ENCODE peak calls at places on chromosomes 13 and 19, in five cellular contexts. L is progenitor cell of endocrine pancreas, O is T follicular helper cell, D is choroid plexus epithelial cell, W is mesendoderm. C is an unnamed sample.

GRCh38 chr19:51548891-51549305 is 17.4 kb upstream of the SIGLEC6 start:
- DNase-seq in W (no peak), D (no peak), L (no peak), O (no peak), C (no peak)

GRCh38 chr13:53198017-53198416 is 169.4 kb downstream of the OLFM4 start:
- DNase-seq in O (no peak), D (no peak), W (peak; percentile 74), L (no peak), C (no peak)

GRCh38 chr19:33302175-33302973 is at the start of gene CEBPA:
- DNase-seq in W (peak; percentile 92), L (peak; percentile 81), O (peak; percentile 9), D (peak; percentile 75), C (peak; percentile 42)

GRCh38 chr19:52566588-52566987 is 3.5 kb upstream of the ZNF701 start:
- DNase-seq in O (no peak), L (no peak), W (peak; percentile 54), D (peak; percentile 71), C (no peak)

GRCh38 chr19:14072535-14073231 is at the start of gene MISP3:
- DNase-seq in D (peak; percentile 25), W (no peak), L (no peak), O (no peak), C (no peak)

GRCh38 chr19:16085115-16085514 is 8.8 kb downstream of the TPM4 start:
- DNase-seq in O (no peak), D (no peak), L (no peak), W (no peak), C (no peak)

GRCh38 chr13:60690607-60691006 is 293.6 kb downstream of the TDRD3 start:
- DNase-seq in D (no peak), L (no peak), W (no peak), O (no peak), C (no peak)

GRCh38 chr13:114268344-114269280 is 12.8 kb upstream of the UPF3A start:
- DNase-seq in W (no peak), D (no peak), O (no peak), L (no peak), C (no peak)

GRCh38 chr13:27274631-27275030 is 4.0 kb downstream of the RASL11A start:
- DNase-seq in W (no peak), O (no peak), D (no peak), L (no peak), C (no peak)

GRCh38 chr19:46416077-46416709 is 2.8 kb upstream of the CCDC8 start:
- DNase-seq in O (no peak), L (peak; percentile 83), W (peak; percentile 96), D (peak; percentile 93), C (peak; percentile 15)

GRCh38 chr19:29942404-29943261 is 594 bp downstream of the URI1 start:
- DNase-seq in L (peak; percentile 37), D (no peak), O (peak; percentile 69), W (peak; percentile 70), C (peak; percentile 65)

GRCh38 chr19:2558543-2558942 is 82.6 kb downstream of the GADD45B start:
- DNase-seq in O (no peak), D (no peak), W (no peak), L (no peak), C (no peak)

GRCh38 chr13:25732146-25732865 is 319.5 kb downstream of the SHISA2 start:
- DNase-seq in L (no peak), O (no peak), W (no peak), D (peak; percentile 71), C (no peak)

GRCh38 chr19:6060600-6061391 is 49.5 kb downstream of the RFX2 start:
- DNase-seq in D (no peak), O (peak; percentile 10), W (peak; percentile 93), L (no peak), C (peak; percentile 33)

GRCh38 chr19:38303517-38304351 is at the start of gene C19orf33:
- DNase-seq in W (peak; percentile 71), L (no peak), O (no peak), D (no peak), C (no peak)

GRCh38 chr19:18167975-18168645 is 5.5 kb upstream of the IFI30 start:
- DNase-seq in W (no peak), O (no peak), L (no peak), D (peak; percentile 55), C (peak; percentile 41)

GRCh38 chr19:46896076-46896794 is 35.4 kb downstream of the ARHGAP35 start:
- DNase-seq in D (peak; percentile 61), L (no peak), W (no peak), O (no peak), C (no peak)

GRCh38 chr13:40102854-40103253 is 447.4 kb downstream of the COG6 start:
- DNase-seq in W (no peak), L (no peak), D (peak; percentile 89), O (no peak), C (peak; percentile 90)

GRCh38 chr13:75101997-75102720 is 379.8 kb downstream of the TBC1D4 start:
- DNase-seq in D (peak; percentile 52), O (no peak), W (peak; percentile 96), L (no peak), C (no peak)

GRCh38 chr13:40338217-40338616 is 328.2 kb downstream of the FOXO1 start:
- DNase-seq in W (no peak), D (no peak), O (no peak), L (no peak), C (no peak)

GRCh38 chr19:37855098-37855497 is 51.3 kb downstream of the WDR87 start:
- DNase-seq in D (peak; percentile 41), W (no peak), L (no peak), O (no peak), C (peak; percentile 2)